ENCODE peak calls at places on chromosome 12, in five cellular contexts. E is astrocyte of the spinal cord, L is non-pigmented ciliary epithelial cell, C is foreskin fibroblast, G is transverse colon. V is an unnamed sample.

GRCh38 chr12:7905071-7905470 is 30.9 kb downstream of the SLC2A3 start:
- DNase-seq in E (peak), L (no peak), C (no peak), G (no peak), V (peak)

GRCh38 chr12:85466906-85467305 is 186.9 kb downstream of the ALX1 start:
- DNase-seq in E (peak), L (peak), C (no peak), G (no peak), V (no peak)

GRCh38 chr12:110279561-110279960 is 1.5 kb upstream of the ATP2A2 start:
- DNase-seq in E (no peak), L (no peak), C (no peak), G (no peak), V (no peak)

GRCh38 chr12:73383584-73384229 is 1111.5 kb downstream of the TRHDE start:
- DNase-seq in E (no peak), L (no peak), C (no peak), G (no peak), V (no peak)

GRCh38 chr12:27530157-27530922 is 6.3 kb downstream of the PPFIBP1 start:
- DNase-seq in E (peak), L (no peak), C (no peak), G (no peak), V (no peak)

GRCh38 chr12:124949779-124950728 is 35.6 kb upstream of the UBC start:
- DNase-seq in E (no peak), L (no peak), C (no peak), G (no peak), V (no peak)

GRCh38 chr12:6614513-6615177 is 7.5 kb upstream of the CHD4 start:
- DNase-seq in E (peak), L (no peak), C (no peak), G (no peak), V (peak)

GRCh38 chr12:45959025-45959424 is 31.3 kb downstream of the SCAF11 start:
- DNase-seq in E (no peak), L (no peak), C (no peak), G (no peak), V (no peak)

GRCh38 chr12:58443981-58444371 is 476.3 kb downstream of the LRIG3 start:
- DNase-seq in E (peak), L (no peak), C (no peak), G (peak), V (no peak)

GRCh38 chr12:94488449-94488848 is 28.8 kb upstream of the CEP83 start:
- DNase-seq in E (peak), L (no peak), C (no peak), G (no peak), V (no peak)

GRCh38 chr12:111363578-111363977 is 5.3 kb downstream of the PHETA1 start:
- DNase-seq in E (peak), L (peak), C (peak), G (no peak), V (peak)

GRCh38 chr12:15268927-15269552 is 47.8 kb upstream of the RERG start:
- DNase-seq in E (peak), L (no peak), C (peak), G (peak), V (peak)

GRCh38 chr12:5076761-5077160 is 33.1 kb downstream of the KCNA5 start:
- DNase-seq in E (no peak), L (no peak), C (no peak), G (no peak), V (no peak)

GRCh38 chr12:47079365-47079893 is at the start of gene PCED1B:
- DNase-seq in E (peak), L (no peak), C (peak), G (peak), V (peak)

GRCh38 chr12:54378791-54379400 is 5.6 kb downstream of the ZNF385A start:
- DNase-seq in E (no peak), L (no peak), C (no peak), G (peak), V (peak)

GRCh38 chr12:5273709-5274108 is 158.2 kb upstream of the NTF3 start:
- DNase-seq in E (no peak), L (no peak), C (no peak), G (no peak), V (no peak)

GRCh38 chr12:28681980-28682379 is 467.1 kb upstream of the FAR2 start:
- DNase-seq in E (no peak), L (no peak), C (no peak), G (no peak), V (no peak)

GRCh38 chr12:22163594-22163993 is 117.6 kb downstream of the CMAS start:
- DNase-seq in E (no peak), L (no peak), C (no peak), G (no peak), V (no peak)

GRCh38 chr12:93108958-93109357 is 179.9 kb upstream of the EEA1 start:
- DNase-seq in E (peak), L (peak), C (peak), G (no peak), V (peak)

GRCh38 chr12:78970041-78970440 is 105.5 kb downstream of the SYT1 start:
- DNase-seq in E (peak), L (no peak), C (no peak), G (no peak), V (no peak)